ENCODE peak calls at places on chromosomes 3 and 15, in six cellular contexts. One of them, this sample, is unnamed. For H3K27me3, the result is how much of the 10 kb centered on the place peaks cover.

GRCh38 chr3:124582196-124582595 is 148.1 kb upstream of the UMPS start:
- DNase-seq in SK-N-SH: no peak
- DNase-seq in heart left ventricle: no peak
- DNase-seq in testis: no peak
- DNase-seq in bronchial epithelial cell: no peak
- DNase-seq in CD8-positive, alpha-beta memory T cell: no peak
- DNase-seq in this sample: no peak

GRCh38 chr3:32913790-32914446 is 37.5 kb upstream of the CCR4 start:
- DNase-seq in bronchial epithelial cell: peak
- DNase-seq in CD8-positive, alpha-beta memory T cell: no peak
- DNase-seq in testis: peak
- DNase-seq in SK-N-SH: no peak
- DNase-seq in heart left ventricle: no peak
- DNase-seq in this sample: peak

GRCh38 chr3:42556089-42556632 is 25.6 kb downstream of the SEC22C start:
- DNase-seq in testis: no peak
- DNase-seq in heart left ventricle: no peak
- DNase-seq in CD8-positive, alpha-beta memory T cell: peak
- DNase-seq in SK-N-SH: no peak
- DNase-seq in bronchial epithelial cell: no peak
- DNase-seq in this sample: no peak

GRCh38 chr3:13229291-13229949 is 156.2 kb upstream of the IQSEC1 start:
- DNase-seq in CD8-positive, alpha-beta memory T cell: no peak
- DNase-seq in bronchial epithelial cell: peak
- DNase-seq in testis: no peak
- DNase-seq in SK-N-SH: peak
- DNase-seq in heart left ventricle: no peak
- DNase-seq in this sample: peak

GRCh38 chr15:73518180-73518862 is 75.4 kb downstream of the REC114 start:
- DNase-seq in SK-N-SH: no peak
- DNase-seq in heart left ventricle: no peak
- DNase-seq in bronchial epithelial cell: no peak
- DNase-seq in testis: no peak
- DNase-seq in CD8-positive, alpha-beta memory T cell: no peak
- DNase-seq in this sample: peak

GRCh38 chr15:48800811-48801460 is 9.9 kb downstream of the CEP152 start:
- DNase-seq in bronchial epithelial cell: peak
- DNase-seq in CD8-positive, alpha-beta memory T cell: no peak
- DNase-seq in testis: no peak
- DNase-seq in SK-N-SH: peak
- DNase-seq in heart left ventricle: no peak
- DNase-seq in this sample: no peak

GRCh38 chr3:58424613-58425012 is 9.0 kb downstream of the PDHB start:
- DNase-seq in CD8-positive, alpha-beta memory T cell: no peak
- DNase-seq in testis: no peak
- DNase-seq in heart left ventricle: no peak
- DNase-seq in SK-N-SH: no peak
- DNase-seq in bronchial epithelial cell: no peak
- DNase-seq in this sample: no peak

GRCh38 chr15:27238209-27238608 is 267.2 kb downstream of the GABRG3 start:
- DNase-seq in bronchial epithelial cell: no peak
- DNase-seq in testis: peak
- DNase-seq in SK-N-SH: no peak
- DNase-seq in heart left ventricle: no peak
- DNase-seq in CD8-positive, alpha-beta memory T cell: no peak
- DNase-seq in this sample: peak

GRCh38 chr3:195806211-195806915 is 5.4 kb downstream of the MUC4 start:
- DNase-seq in heart left ventricle: no peak
- DNase-seq in bronchial epithelial cell: no peak
- DNase-seq in SK-N-SH: no peak
- DNase-seq in CD8-positive, alpha-beta memory T cell: no peak
- DNase-seq in testis: no peak
- DNase-seq in this sample: peak

GRCh38 chr3:90010341-90010740 is 902.9 kb downstream of the EPHA3 start:
- DNase-seq in bronchial epithelial cell: peak
- DNase-seq in testis: no peak
- DNase-seq in heart left ventricle: no peak
- DNase-seq in SK-N-SH: no peak
- DNase-seq in CD8-positive, alpha-beta memory T cell: no peak
- DNase-seq in this sample: peak

GRCh38 chr15:80856809-80857377 is 77.7 kb downstream of the CEMIP start:
- DNase-seq in bronchial epithelial cell: no peak
- DNase-seq in SK-N-SH: no peak
- DNase-seq in heart left ventricle: peak
- DNase-seq in CD8-positive, alpha-beta memory T cell: no peak
- DNase-seq in testis: peak
- DNase-seq in this sample: peak

GRCh38 chr3:99962703-99963102 is 145.0 kb downstream of the CMSS1 start:
- DNase-seq in CD8-positive, alpha-beta memory T cell: no peak
- DNase-seq in SK-N-SH: no peak
- DNase-seq in testis: no peak
- DNase-seq in bronchial epithelial cell: no peak
- DNase-seq in heart left ventricle: no peak
- DNase-seq in this sample: no peak

GRCh38 chr15:77797270-77797669 is 164.6 kb upstream of the LINGO1 start:
- DNase-seq in CD8-positive, alpha-beta memory T cell: no peak
- DNase-seq in heart left ventricle: no peak
- DNase-seq in SK-N-SH: no peak
- DNase-seq in bronchial epithelial cell: no peak
- DNase-seq in testis: no peak
- DNase-seq in this sample: no peak

GRCh38 chr15:65980824-65981456 is 111.6 kb downstream of the RAB11A start:
- DNase-seq in CD8-positive, alpha-beta memory T cell: no peak
- DNase-seq in SK-N-SH: peak
- DNase-seq in testis: peak
- DNase-seq in heart left ventricle: no peak
- DNase-seq in bronchial epithelial cell: peak
- DNase-seq in this sample: peak

GRCh38 chr3:109685084-109686079 is 348.0 kb upstream of the DPPA4 start:
- DNase-seq in CD8-positive, alpha-beta memory T cell: no peak
- DNase-seq in heart left ventricle: peak
- DNase-seq in SK-N-SH: peak
- DNase-seq in bronchial epithelial cell: peak
- DNase-seq in testis: peak
- DNase-seq in this sample: no peak

GRCh38 chr3:151770941-151771340 is 37.2 kb downstream of the AADACL2 start:
- DNase-seq in testis: peak
- DNase-seq in CD8-positive, alpha-beta memory T cell: no peak
- DNase-seq in heart left ventricle: peak
- DNase-seq in SK-N-SH: no peak
- DNase-seq in bronchial epithelial cell: peak
- DNase-seq in this sample: no peak

GRCh38 chr3:99789322-99789721 is 28.3 kb upstream of the CMSS1 start:
- DNase-seq in bronchial epithelial cell: peak
- DNase-seq in SK-N-SH: peak
- DNase-seq in heart left ventricle: no peak
- DNase-seq in CD8-positive, alpha-beta memory T cell: no peak
- DNase-seq in testis: peak
- DNase-seq in this sample: peak

GRCh38 chr3:156643729-156644389 is 30.5 kb upstream of the TIPARP start:
- DNase-seq in bronchial epithelial cell: no peak
- DNase-seq in SK-N-SH: no peak
- DNase-seq in testis: no peak
- DNase-seq in CD8-positive, alpha-beta memory T cell: peak
- DNase-seq in heart left ventricle: no peak
- DNase-seq in this sample: peak

GRCh38 chr15:82040395-82040794 is 5.4 kb downstream of the MEX3B start:
- DNase-seq in CD8-positive, alpha-beta memory T cell: no peak
- DNase-seq in bronchial epithelial cell: no peak
- DNase-seq in heart left ventricle: no peak
- DNase-seq in testis: peak
- DNase-seq in SK-N-SH: no peak
- DNase-seq in this sample: no peak

GRCh38 chr3:187610926-187611545 is 59.2 kb downstream of the SST start:
- DNase-seq in bronchial epithelial cell: no peak
- DNase-seq in testis: no peak
- DNase-seq in heart left ventricle: no peak
- DNase-seq in SK-N-SH: no peak
- DNase-seq in CD8-positive, alpha-beta memory T cell: no peak
- DNase-seq in this sample: no peak

GRCh38 chr3:60528651-60529050 is 722.6 kb downstream of the FHIT start:
- DNase-seq in heart left ventricle: no peak
- DNase-seq in testis: no peak
- DNase-seq in CD8-positive, alpha-beta memory T cell: no peak
- DNase-seq in bronchial epithelial cell: no peak
- DNase-seq in SK-N-SH: no peak
- DNase-seq in this sample: no peak

GRCh38 chr3:64341355-64341754 is 116.1 kb upstream of the PRICKLE2 start:
- DNase-seq in testis: peak
- DNase-seq in CD8-positive, alpha-beta memory T cell: no peak
- DNase-seq in bronchial epithelial cell: no peak
- DNase-seq in SK-N-SH: no peak
- DNase-seq in heart left ventricle: no peak
- DNase-seq in this sample: no peak

GRCh38 chr3:158456114-158456513 is 114.9 kb upstream of the MLF1 start:
- DNase-seq in testis: no peak
- DNase-seq in SK-N-SH: no peak
- DNase-seq in CD8-positive, alpha-beta memory T cell: no peak
- DNase-seq in bronchial epithelial cell: no peak
- DNase-seq in heart left ventricle: no peak
- DNase-seq in this sample: no peak

GRCh38 chr15:48392356-48392755 is 61.1 kb downstream of the DUT start:
- DNase-seq in SK-N-SH: no peak
- DNase-seq in CD8-positive, alpha-beta memory T cell: no peak
- DNase-seq in heart left ventricle: no peak
- DNase-seq in bronchial epithelial cell: no peak
- DNase-seq in testis: peak
- DNase-seq in this sample: no peak

GRCh38 chr15:38623744-38624143 is 59.1 kb upstream of the RASGRP1 start:
- DNase-seq in CD8-positive, alpha-beta memory T cell: no peak
- DNase-seq in SK-N-SH: no peak
- DNase-seq in testis: peak
- DNase-seq in heart left ventricle: no peak
- DNase-seq in bronchial epithelial cell: no peak
- DNase-seq in this sample: no peak
- H3K27me3 ChIP-seq in CD8-positive, alpha-beta memory T cell: under half
- H3K27me3 ChIP-seq in SK-N-SH: under half
- H3K27me3 ChIP-seq in testis: under half
- H3K27me3 ChIP-seq in heart left ventricle: under half
- H3K27me3 ChIP-seq in bronchial epithelial cell: under half
- H3K27me3 ChIP-seq in this sample: under half

GRCh38 chr3:107596639-107597038 is 73.9 kb downstream of the BBX start:
- DNase-seq in bronchial epithelial cell: no peak
- DNase-seq in testis: no peak
- DNase-seq in CD8-positive, alpha-beta memory T cell: no peak
- DNase-seq in heart left ventricle: no peak
- DNase-seq in SK-N-SH: no peak
- DNase-seq in this sample: no peak

GRCh38 chr3:107599755-107600122 is 77.0 kb downstream of the BBX start:
- DNase-seq in heart left ventricle: no peak
- DNase-seq in bronchial epithelial cell: no peak
- DNase-seq in SK-N-SH: no peak
- DNase-seq in testis: no peak
- DNase-seq in CD8-positive, alpha-beta memory T cell: no peak
- DNase-seq in this sample: no peak

GRCh38 chr3:107604057-107604802 is 81.5 kb downstream of the BBX start:
- DNase-seq in SK-N-SH: no peak
- DNase-seq in CD8-positive, alpha-beta memory T cell: no peak
- DNase-seq in heart left ventricle: no peak
- DNase-seq in testis: no peak
- DNase-seq in bronchial epithelial cell: no peak
- DNase-seq in this sample: no peak

GRCh38 chr3:107598926-107599754 is 76.4 kb downstream of the BBX start:
- DNase-seq in testis: peak
- DNase-seq in SK-N-SH: peak
- DNase-seq in bronchial epithelial cell: peak
- DNase-seq in CD8-positive, alpha-beta memory T cell: peak
- DNase-seq in heart left ventricle: peak
- DNase-seq in this sample: peak

GRCh38 chr3:107600784-107601183 is 78.0 kb downstream of the BBX start:
- DNase-seq in SK-N-SH: no peak
- DNase-seq in heart left ventricle: no peak
- DNase-seq in testis: no peak
- DNase-seq in bronchial epithelial cell: no peak
- DNase-seq in CD8-positive, alpha-beta memory T cell: no peak
- DNase-seq in this sample: no peak
- H3K4me3 ChIP-seq in SK-N-SH: no peak
- H3K4me3 ChIP-seq in heart left ventricle: no peak
- H3K4me3 ChIP-seq in testis: no peak
- H3K4me3 ChIP-seq in bronchial epithelial cell: no peak
- H3K4me3 ChIP-seq in CD8-positive, alpha-beta memory T cell: no peak
- H3K4me3 ChIP-seq in this sample: no peak

GRCh38 chr15:32722126-32722525 is 4.3 kb downstream of the GREM1 start:
- DNase-seq in bronchial epithelial cell: no peak
- DNase-seq in CD8-positive, alpha-beta memory T cell: no peak
- DNase-seq in testis: no peak
- DNase-seq in heart left ventricle: no peak
- DNase-seq in SK-N-SH: no peak
- DNase-seq in this sample: no peak
- H3K27me3 ChIP-seq in bronchial epithelial cell: under half
- H3K27me3 ChIP-seq in CD8-positive, alpha-beta memory T cell: under half
- H3K27me3 ChIP-seq in testis: under half
- H3K27me3 ChIP-seq in heart left ventricle: under half
- H3K27me3 ChIP-seq in SK-N-SH: under half
- H3K27me3 ChIP-seq in this sample: under half

GRCh38 chr3:56801597-56802410 is at the start of gene ARHGEF3:
- DNase-seq in SK-N-SH: peak
- DNase-seq in CD8-positive, alpha-beta memory T cell: peak
- DNase-seq in heart left ventricle: peak
- DNase-seq in testis: peak
- DNase-seq in bronchial epithelial cell: peak
- DNase-seq in this sample: peak

GRCh38 chr3:56801151-56801596 is 575 bp downstream of the ARHGEF3 start:
- DNase-seq in bronchial epithelial cell: no peak
- DNase-seq in testis: peak
- DNase-seq in CD8-positive, alpha-beta memory T cell: peak
- DNase-seq in SK-N-SH: no peak
- DNase-seq in heart left ventricle: no peak
- DNase-seq in this sample: peak

GRCh38 chr3:56800373-56801150 is 1.2 kb downstream of the ARHGEF3 start:
- DNase-seq in heart left ventricle: no peak
- DNase-seq in SK-N-SH: no peak
- DNase-seq in bronchial epithelial cell: peak
- DNase-seq in CD8-positive, alpha-beta memory T cell: peak
- DNase-seq in testis: no peak
- DNase-seq in this sample: no peak

GRCh38 chr3:56796996-56797395 is 4.8 kb downstream of the ARHGEF3 start:
- DNase-seq in bronchial epithelial cell: no peak
- DNase-seq in SK-N-SH: no peak
- DNase-seq in heart left ventricle: no peak
- DNase-seq in testis: no peak
- DNase-seq in CD8-positive, alpha-beta memory T cell: no peak
- DNase-seq in this sample: no peak

DNA sequence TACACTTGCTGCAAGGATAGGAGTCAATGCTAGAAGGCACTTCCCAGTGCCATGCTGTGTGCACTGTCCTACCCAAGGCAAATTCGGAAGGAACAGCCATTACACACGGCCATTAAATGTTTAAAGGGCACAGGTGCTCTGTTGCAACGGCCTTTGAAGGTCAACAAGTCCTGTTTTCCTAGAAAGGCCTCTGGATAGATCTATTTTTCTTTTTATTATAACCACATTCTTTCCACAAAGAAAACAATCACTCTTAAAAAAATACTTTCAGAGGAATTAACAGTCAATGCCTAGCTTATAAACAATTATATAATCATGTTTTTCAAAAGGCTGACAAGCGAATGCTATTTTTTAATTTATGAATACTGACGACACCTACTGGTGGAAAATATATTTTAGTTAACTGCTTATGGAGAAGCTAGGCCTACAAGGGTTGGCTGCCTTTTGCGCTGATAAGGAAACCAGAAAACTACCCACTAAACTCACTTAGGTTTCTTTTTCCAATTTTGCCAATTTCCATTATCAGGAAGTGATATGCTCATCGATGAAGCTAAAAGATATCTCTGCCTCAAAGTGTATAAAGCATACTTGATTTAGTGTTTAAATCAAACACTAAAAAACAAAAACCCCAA is 2.4 kb downstream of the ARHGEF3 start:
- DNase-seq in heart left ventricle: no peak
- DNase-seq in CD8-positive, alpha-beta memory T cell: peak
- DNase-seq in bronchial epithelial cell: peak
- DNase-seq in SK-N-SH: peak
- DNase-seq in testis: no peak
- DNase-seq in this sample: peak
- H3K4me3 ChIP-seq in heart left ventricle: peak
- H3K4me3 ChIP-seq in CD8-positive, alpha-beta memory T cell: peak
- H3K4me3 ChIP-seq in bronchial epithelial cell: no peak
- H3K4me3 ChIP-seq in SK-N-SH: no peak
- H3K4me3 ChIP-seq in testis: peak
- H3K4me3 ChIP-seq in this sample: no peak